ENCODE peak calls at places on chromosomes 16 and 17, in ten cellular contexts. One of them, this sample, is unnamed.

GRCh38 chr17:7156342-7156940 is 22.7 kb downstream of the ASGR1 start:
- DNase-seq in gastrocnemius medialis: no peak
- DNase-seq in transverse colon: no peak
- DNase-seq in adrenal gland: no peak
- DNase-seq in endodermal cell: peak
- DNase-seq in neural progenitor cell: no peak
- DNase-seq in MM.1S: no peak
- DNase-seq in foreskin fibroblast: no peak
- DNase-seq in SJCRH30: no peak
- DNase-seq in body of pancreas: no peak
- DNase-seq in this sample: peak

GRCh38 chr17:57614742-57615141 is 130.4 kb downstream of the CCDC182 start:
- DNase-seq in gastrocnemius medialis: no peak
- DNase-seq in transverse colon: no peak
- DNase-seq in adrenal gland: no peak
- DNase-seq in endodermal cell: no peak
- DNase-seq in neural progenitor cell: no peak
- DNase-seq in MM.1S: no peak
- DNase-seq in foreskin fibroblast: no peak
- DNase-seq in SJCRH30: no peak
- DNase-seq in body of pancreas: no peak
- DNase-seq in this sample: no peak

GRCh38 chr16:87740909-87741424 is 24.8 kb downstream of the KLHDC4 start:
- DNase-seq in gastrocnemius medialis: no peak
- DNase-seq in transverse colon: no peak
- DNase-seq in adrenal gland: no peak
- DNase-seq in endodermal cell: no peak
- DNase-seq in neural progenitor cell: no peak
- DNase-seq in MM.1S: no peak
- DNase-seq in foreskin fibroblast: peak
- DNase-seq in SJCRH30: no peak
- DNase-seq in body of pancreas: peak
- DNase-seq in this sample: no peak

GRCh38 chr16:84354306-84354705 is 14.0 kb upstream of the ATP2C2 start:
- DNase-seq in gastrocnemius medialis: no peak
- DNase-seq in transverse colon: no peak
- DNase-seq in adrenal gland: no peak
- DNase-seq in endodermal cell: no peak
- DNase-seq in neural progenitor cell: no peak
- DNase-seq in MM.1S: no peak
- DNase-seq in foreskin fibroblast: no peak
- DNase-seq in SJCRH30: no peak
- DNase-seq in body of pancreas: no peak
- DNase-seq in this sample: no peak

GRCh38 chr17:74383140-74383539 is 15.8 kb downstream of the GPR142 start:
- DNase-seq in gastrocnemius medialis: no peak
- DNase-seq in transverse colon: no peak
- DNase-seq in adrenal gland: no peak
- DNase-seq in endodermal cell: no peak
- DNase-seq in neural progenitor cell: no peak
- DNase-seq in MM.1S: no peak
- DNase-seq in foreskin fibroblast: no peak
- DNase-seq in SJCRH30: no peak
- DNase-seq in body of pancreas: no peak
- DNase-seq in this sample: no peak

GRCh38 chr16:83363521-83363920 is 444.3 kb upstream of the HSBP1 start:
- DNase-seq in gastrocnemius medialis: no peak
- DNase-seq in transverse colon: no peak
- DNase-seq in adrenal gland: no peak
- DNase-seq in endodermal cell: no peak
- DNase-seq in neural progenitor cell: no peak
- DNase-seq in MM.1S: no peak
- DNase-seq in foreskin fibroblast: no peak
- DNase-seq in SJCRH30: no peak
- DNase-seq in body of pancreas: no peak
- DNase-seq in this sample: no peak

GRCh38 chr16:11145173-11145820 is 110.7 kb downstream of the SOCS1 start:
- DNase-seq in gastrocnemius medialis: peak
- DNase-seq in transverse colon: no peak
- DNase-seq in adrenal gland: no peak
- DNase-seq in endodermal cell: no peak
- DNase-seq in neural progenitor cell: no peak
- DNase-seq in MM.1S: no peak
- DNase-seq in foreskin fibroblast: peak
- DNase-seq in SJCRH30: no peak
- DNase-seq in body of pancreas: no peak
- DNase-seq in this sample: no peak

GRCh38 chr16:86768231-86768791 is 190.0 kb downstream of the FOXL1 start:
- DNase-seq in gastrocnemius medialis: no peak
- DNase-seq in transverse colon: no peak
- DNase-seq in adrenal gland: no peak
- DNase-seq in endodermal cell: no peak
- DNase-seq in neural progenitor cell: no peak
- DNase-seq in MM.1S: no peak
- DNase-seq in foreskin fibroblast: no peak
- DNase-seq in SJCRH30: peak
- DNase-seq in body of pancreas: no peak
- DNase-seq in this sample: no peak

GRCh38 chr16:1913327-1914083 is 4.7 kb downstream of the HS3ST6 start:
- DNase-seq in gastrocnemius medialis: no peak
- DNase-seq in transverse colon: peak
- DNase-seq in adrenal gland: no peak
- DNase-seq in endodermal cell: no peak
- DNase-seq in neural progenitor cell: peak
- DNase-seq in MM.1S: no peak
- DNase-seq in foreskin fibroblast: no peak
- DNase-seq in SJCRH30: no peak
- DNase-seq in body of pancreas: peak
- DNase-seq in this sample: peak

GRCh38 chr17:61379457-61380216 is 20.0 kb upstream of the TBX2 start:
- DNase-seq in gastrocnemius medialis: no peak
- DNase-seq in transverse colon: no peak
- DNase-seq in adrenal gland: no peak
- DNase-seq in endodermal cell: no peak
- DNase-seq in neural progenitor cell: no peak
- DNase-seq in MM.1S: no peak
- DNase-seq in foreskin fibroblast: no peak
- DNase-seq in SJCRH30: no peak
- DNase-seq in body of pancreas: no peak
- DNase-seq in this sample: no peak

GRCh38 chr16:69567031-69567680 is 1.4 kb downstream of the NFAT5 start:
- DNase-seq in gastrocnemius medialis: no peak
- DNase-seq in transverse colon: no peak
- DNase-seq in adrenal gland: peak
- DNase-seq in endodermal cell: peak
- DNase-seq in neural progenitor cell: no peak
- DNase-seq in MM.1S: peak
- DNase-seq in foreskin fibroblast: no peak
- DNase-seq in SJCRH30: no peak
- DNase-seq in body of pancreas: peak
- DNase-seq in this sample: no peak

GRCh38 chr17:72719206-72719581 is 373.3 kb downstream of the SLC39A11 start:
- DNase-seq in gastrocnemius medialis: no peak
- DNase-seq in transverse colon: no peak
- DNase-seq in adrenal gland: no peak
- DNase-seq in endodermal cell: no peak
- DNase-seq in neural progenitor cell: no peak
- DNase-seq in MM.1S: no peak
- DNase-seq in foreskin fibroblast: no peak
- DNase-seq in SJCRH30: no peak
- DNase-seq in body of pancreas: no peak
- DNase-seq in this sample: no peak
- H3K4me3 ChIP-seq in gastrocnemius medialis: no peak
- H3K4me3 ChIP-seq in transverse colon: no peak
- H3K4me3 ChIP-seq in adrenal gland: no peak
- H3K4me3 ChIP-seq in endodermal cell: no peak
- H3K4me3 ChIP-seq in neural progenitor cell: no peak
- H3K4me3 ChIP-seq in MM.1S: no peak
- H3K4me3 ChIP-seq in foreskin fibroblast: no peak
- H3K4me3 ChIP-seq in SJCRH30: no peak
- H3K4me3 ChIP-seq in body of pancreas: no peak
- H3K4me3 ChIP-seq in this sample: no peak

GRCh38 chr17:3770471-3770870 is 30.5 kb downstream of the ITGAE start:
- DNase-seq in gastrocnemius medialis: no peak
- DNase-seq in transverse colon: peak
- DNase-seq in adrenal gland: no peak
- DNase-seq in endodermal cell: peak
- DNase-seq in neural progenitor cell: peak
- DNase-seq in MM.1S: no peak
- DNase-seq in foreskin fibroblast: no peak
- DNase-seq in SJCRH30: no peak
- DNase-seq in body of pancreas: no peak
- DNase-seq in this sample: peak
- H3K4me3 ChIP-seq in gastrocnemius medialis: no peak
- H3K4me3 ChIP-seq in transverse colon: no peak
- H3K4me3 ChIP-seq in adrenal gland: no peak
- H3K4me3 ChIP-seq in endodermal cell: no peak
- H3K4me3 ChIP-seq in neural progenitor cell: no peak
- H3K4me3 ChIP-seq in MM.1S: no peak
- H3K4me3 ChIP-seq in foreskin fibroblast: no peak
- H3K4me3 ChIP-seq in SJCRH30: no peak
- H3K4me3 ChIP-seq in body of pancreas: no peak
- H3K4me3 ChIP-seq in this sample: no peak

GRCh38 chr16:51591480-51591879 is 440.4 kb upstream of the SALL1 start:
- DNase-seq in gastrocnemius medialis: no peak
- DNase-seq in transverse colon: no peak
- DNase-seq in adrenal gland: no peak
- DNase-seq in endodermal cell: no peak
- DNase-seq in neural progenitor cell: no peak
- DNase-seq in MM.1S: no peak
- DNase-seq in foreskin fibroblast: no peak
- DNase-seq in SJCRH30: no peak
- DNase-seq in body of pancreas: no peak
- DNase-seq in this sample: no peak

GRCh38 chr16:51596247-51596646 is 445.2 kb upstream of the SALL1 start:
- DNase-seq in gastrocnemius medialis: no peak
- DNase-seq in transverse colon: no peak
- DNase-seq in adrenal gland: no peak
- DNase-seq in endodermal cell: no peak
- DNase-seq in neural progenitor cell: no peak
- DNase-seq in MM.1S: no peak
- DNase-seq in foreskin fibroblast: no peak
- DNase-seq in SJCRH30: no peak
- DNase-seq in body of pancreas: no peak
- DNase-seq in this sample: no peak

GRCh38 chr16:51592535-51592934 is 441.5 kb upstream of the SALL1 start:
- DNase-seq in gastrocnemius medialis: no peak
- DNase-seq in transverse colon: no peak
- DNase-seq in adrenal gland: no peak
- DNase-seq in endodermal cell: no peak
- DNase-seq in neural progenitor cell: peak
- DNase-seq in MM.1S: no peak
- DNase-seq in foreskin fibroblast: no peak
- DNase-seq in SJCRH30: no peak
- DNase-seq in body of pancreas: no peak
- DNase-seq in this sample: no peak

DNA sequence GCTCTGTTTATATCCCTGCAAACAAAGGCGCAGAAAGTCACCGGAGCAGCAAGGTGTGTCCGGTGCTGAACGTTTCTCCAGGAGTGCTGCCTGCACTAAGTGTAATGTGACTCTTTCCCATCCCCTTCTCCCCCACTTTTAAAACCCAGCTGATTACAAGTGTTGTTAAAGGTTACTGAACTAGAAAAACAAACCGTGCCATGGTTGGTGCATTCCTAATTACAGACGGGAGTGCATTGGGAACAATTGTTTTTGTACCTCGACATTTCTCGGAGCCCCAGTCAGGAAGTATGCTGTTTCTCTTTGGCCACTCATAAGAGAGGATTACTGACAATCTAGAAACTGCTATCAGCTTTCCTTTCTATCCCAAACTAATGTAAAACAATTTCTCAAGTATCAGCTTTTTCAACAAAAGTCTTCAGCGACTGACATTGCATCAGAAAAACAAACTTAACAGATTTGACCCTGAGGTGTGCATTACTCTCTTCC is 441.0 kb upstream of the SALL1 start:
- DNase-seq in gastrocnemius medialis: no peak
- DNase-seq in transverse colon: no peak
- DNase-seq in adrenal gland: no peak
- DNase-seq in endodermal cell: no peak
- DNase-seq in neural progenitor cell: peak
- DNase-seq in MM.1S: no peak
- DNase-seq in foreskin fibroblast: peak
- DNase-seq in SJCRH30: no peak
- DNase-seq in body of pancreas: peak
- DNase-seq in this sample: no peak
- H3K4me3 ChIP-seq in gastrocnemius medialis: no peak
- H3K4me3 ChIP-seq in transverse colon: no peak
- H3K4me3 ChIP-seq in adrenal gland: no peak
- H3K4me3 ChIP-seq in endodermal cell: peak
- H3K4me3 ChIP-seq in neural progenitor cell: peak
- H3K4me3 ChIP-seq in MM.1S: no peak
- H3K4me3 ChIP-seq in foreskin fibroblast: no peak
- H3K4me3 ChIP-seq in SJCRH30: no peak
- H3K4me3 ChIP-seq in body of pancreas: no peak
- H3K4me3 ChIP-seq in this sample: no peak

GRCh38 chr16:89257281-89257731 is 39.8 kb downstream of the ZNF778 start:
- DNase-seq in gastrocnemius medialis: no peak
- DNase-seq in transverse colon: no peak
- DNase-seq in adrenal gland: peak
- DNase-seq in endodermal cell: peak
- DNase-seq in neural progenitor cell: peak
- DNase-seq in MM.1S: no peak
- DNase-seq in foreskin fibroblast: peak
- DNase-seq in SJCRH30: no peak
- DNase-seq in body of pancreas: no peak
- DNase-seq in this sample: peak

GRCh38 chr16:89253548-89254287 is 36.2 kb downstream of the ZNF778 start:
- DNase-seq in gastrocnemius medialis: no peak
- DNase-seq in transverse colon: no peak
- DNase-seq in adrenal gland: no peak
- DNase-seq in endodermal cell: no peak
- DNase-seq in neural progenitor cell: no peak
- DNase-seq in MM.1S: no peak
- DNase-seq in foreskin fibroblast: no peak
- DNase-seq in SJCRH30: no peak
- DNase-seq in body of pancreas: no peak
- DNase-seq in this sample: no peak

GRCh38 chr16:89257757-89258465 is 40.4 kb downstream of the ZNF778 start:
- DNase-seq in gastrocnemius medialis: no peak
- DNase-seq in transverse colon: no peak
- DNase-seq in adrenal gland: no peak
- DNase-seq in endodermal cell: no peak
- DNase-seq in neural progenitor cell: no peak
- DNase-seq in MM.1S: no peak
- DNase-seq in foreskin fibroblast: no peak
- DNase-seq in SJCRH30: no peak
- DNase-seq in body of pancreas: no peak
- DNase-seq in this sample: peak

GRCh38 chr16:89261691-89262563 is 44.4 kb downstream of the ZNF778 start:
- DNase-seq in gastrocnemius medialis: no peak
- DNase-seq in transverse colon: no peak
- DNase-seq in adrenal gland: no peak
- DNase-seq in endodermal cell: no peak
- DNase-seq in neural progenitor cell: no peak
- DNase-seq in MM.1S: no peak
- DNase-seq in foreskin fibroblast: peak
- DNase-seq in SJCRH30: no peak
- DNase-seq in body of pancreas: no peak
- DNase-seq in this sample: peak

GRCh38 chr16:89256651-89257254 is 39.2 kb downstream of the ZNF778 start:
- DNase-seq in gastrocnemius medialis: no peak
- DNase-seq in transverse colon: peak
- DNase-seq in adrenal gland: peak
- DNase-seq in endodermal cell: peak
- DNase-seq in neural progenitor cell: peak
- DNase-seq in MM.1S: no peak
- DNase-seq in foreskin fibroblast: peak
- DNase-seq in SJCRH30: no peak
- DNase-seq in body of pancreas: peak
- DNase-seq in this sample: peak
- H3K4me3 ChIP-seq in gastrocnemius medialis: peak
- H3K4me3 ChIP-seq in transverse colon: peak
- H3K4me3 ChIP-seq in adrenal gland: no peak
- H3K4me3 ChIP-seq in endodermal cell: no peak
- H3K4me3 ChIP-seq in neural progenitor cell: peak
- H3K4me3 ChIP-seq in MM.1S: no peak
- H3K4me3 ChIP-seq in foreskin fibroblast: peak
- H3K4me3 ChIP-seq in SJCRH30: no peak
- H3K4me3 ChIP-seq in body of pancreas: no peak
- H3K4me3 ChIP-seq in this sample: peak